ENCODE peak calls at places on chromosomes 4 and X, in nine cellular contexts. J is spleen, P is pancreas, W is thoracic aorta, C is left lung, K is transverse colon, N is stomach, Y is HCT116, T is PC-3. B is an unnamed sample.

GRCh38 chr4:183610613-183611012 is 48.4 kb downstream of the RWDD4 start:
- DNase-seq in J (no peak), P (no peak), W (no peak), C (no peak), K (no peak), N (no peak), Y (no peak), T (no peak), B (no peak)

GRCh38 chrX:13717697-13718483 is 16.5 kb downstream of the TRAPPC2 start:
- DNase-seq in J (no peak), P (no peak), W (no peak), C (no peak), K (no peak), N (no peak), Y (no peak), T (no peak), B (no peak)

GRCh38 chr4:28709821-28710330 is 1849.2 kb downstream of the STIM2 start:
- DNase-seq in J (no peak), P (no peak), W (no peak), C (no peak), K (no peak), N (no peak), Y (no peak), T (peak; percentile 54), B (no peak)

GRCh38 chr4:138449938-138450337 is 207.8 kb upstream of the SLC7A11 start:
- DNase-seq in J (no peak), P (no peak), W (no peak), C (no peak), K (no peak), N (no peak), Y (no peak), T (no peak), B (no peak)

GRCh38 chr4:154491731-154492249 is at the start of gene DCHS2:
- DNase-seq in J (peak; percentile 79), P (peak; percentile 26), W (no peak), C (peak; percentile 68), K (peak; percentile 24), N (no peak), Y (no peak), T (peak; percentile 5), B (no peak)

GRCh38 chr4:24842356-24842755 is 47.0 kb downstream of the SOD3 start:
- DNase-seq in J (no peak), P (no peak), W (no peak), C (no peak), K (peak; percentile 38), N (no peak), Y (no peak), T (no peak), B (no peak)

GRCh38 chrX:110003167-110004156 is 548 bp downstream of the TMEM164 start:
- DNase-seq in J (peak; percentile 85), P (peak; percentile 67), W (no peak), C (peak; percentile 69), K (peak; percentile 20), N (peak; percentile 39), Y (no peak), T (no peak), B (no peak)

GRCh38 chrX:8364369-8365141 is 100.1 kb upstream of the VCX3B start:
- DNase-seq in J (no peak), P (no peak), W (no peak), C (no peak), K (no peak), N (peak; percentile 37), Y (no peak), T (peak; percentile 63), B (no peak)

GRCh38 chr4:19324175-19324574 is 927.5 kb upstream of the SLIT2 start:
- DNase-seq in J (no peak), P (no peak), W (no peak), C (no peak), K (no peak), N (no peak), Y (no peak), T (no peak), B (no peak)

GRCh38 chr4:147837435-147837834 is 105.5 kb downstream of the ARHGAP10 start:
- DNase-seq in J (no peak), P (no peak), W (no peak), C (no peak), K (no peak), N (no peak), Y (no peak), T (peak; percentile 40), B (no peak)

GRCh38 chrX:20265221-20265725 is 1.4 kb downstream of the RPS6KA3 start:
- DNase-seq in J (peak; percentile 80), P (peak; percentile 43), W (peak; percentile 40), C (peak; percentile 82), K (peak; percentile 62), N (peak; percentile 48), Y (peak; percentile 41), T (peak; percentile 63), B (no peak)

GRCh38 chrX:30141966-30142365 is 73.4 kb upstream of the MAGEB2 start:
- DNase-seq in J (no peak), P (no peak), W (no peak), C (no peak), K (no peak), N (no peak), Y (peak; percentile 43), T (peak; percentile 63), B (no peak)

GRCh38 chrX:53990201-53990600 is 54.1 kb downstream of the PHF8 start:
- DNase-seq in J (no peak), P (no peak), W (no peak), C (no peak), K (no peak), N (no peak), Y (no peak), T (no peak), B (no peak)

GRCh38 chr4:180521181-180521580 is 1722.0 kb upstream of the TENM3 start:
- DNase-seq in J (no peak), P (no peak), W (no peak), C (no peak), K (no peak), N (no peak), Y (no peak), T (peak; percentile 11), B (no peak)

GRCh38 chr4:17494258-17494657 is 17.6 kb downstream of the QDPR start:
- DNase-seq in J (no peak), P (no peak), W (no peak), C (no peak), K (no peak), N (no peak), Y (no peak), T (peak; percentile 37), B (no peak)

GRCh38 chr4:70559216-70559830 is 32.7 kb upstream of the AMBN start:
- DNase-seq in J (no peak), P (no peak), W (no peak), C (no peak), K (peak; percentile 28), N (peak; percentile 60), Y (peak; percentile 35), T (peak; percentile 79), B (no peak)

GRCh38 chrX:2689773-2690666 is 1.1 kb upstream of the CD99 start:
- DNase-seq in J (peak; percentile 84), P (peak; percentile 66), W (no peak), C (no peak), K (peak; percentile 81), N (no peak), Y (no peak), T (no peak), B (no peak)

GRCh38 chr4:143728171-143728570 is 27.7 kb upstream of the FREM3 start:
- DNase-seq in J (no peak), P (no peak), W (no peak), C (no peak), K (no peak), N (no peak), Y (no peak), T (no peak), B (no peak)

GRCh38 chr4:5203309-5203708 is 152.0 kb downstream of the STK32B start:
- DNase-seq in J (no peak), P (no peak), W (no peak), C (no peak), K (no peak), N (no peak), Y (no peak), T (no peak), B (no peak)

GRCh38 chr4:1663549-1663948 is 20.6 kb downstream of the FAM53A start:
- DNase-seq in J (no peak), P (no peak), W (no peak), C (no peak), K (no peak), N (no peak), Y (no peak), T (no peak), B (no peak)

GRCh38 chrX:39814391-39814790 is 283.4 kb downstream of the BCOR start:
- DNase-seq in J (peak; percentile 18), P (no peak), W (no peak), C (no peak), K (peak; percentile 27), N (no peak), Y (peak; percentile 15), T (peak; percentile 38), B (no peak)
- TF ChIP-seq CTCF in J (peak; percentile 65), P (no peak), W (no peak), C (no peak), K (peak; percentile 42), N (no peak), Y (peak; percentile 48), T (peak; percentile 68), B (peak; percentile 75)

GRCh38 chrX:72387247-72387646 is 81.5 kb upstream of the CITED1 start:
- DNase-seq in J (no peak), P (no peak), W (no peak), C (no peak), K (no peak), N (no peak), Y (no peak), T (no peak), B (no peak)

GRCh38 chrX:72381439-72382198 is 75.9 kb upstream of the CITED1 start:
- DNase-seq in J (no peak), P (no peak), W (no peak), C (no peak), K (no peak), N (no peak), Y (no peak), T (no peak), B (no peak)

DNA sequence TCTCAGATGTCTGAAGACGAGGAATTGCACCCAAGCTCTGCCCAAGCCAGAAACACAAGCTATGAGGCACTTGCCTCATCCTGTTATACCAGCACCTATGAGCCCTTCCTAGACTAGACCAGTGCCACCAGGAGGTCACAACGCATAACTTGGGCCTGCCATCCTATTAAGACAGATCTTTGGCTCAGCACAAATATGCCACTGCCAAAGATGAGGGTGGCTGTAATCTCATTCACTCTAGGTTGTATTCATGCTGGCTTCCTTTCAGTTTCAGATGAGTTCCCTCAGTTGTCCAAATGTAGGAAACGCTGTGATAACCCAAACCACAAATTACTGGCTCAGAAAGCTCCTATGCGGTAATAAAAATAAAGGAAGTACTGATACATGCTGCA is 76.5 kb upstream of the CITED1 start:
- DNase-seq in J (no peak), P (no peak), W (no peak), C (no peak), K (no peak), N (no peak), Y (no peak), T (no peak), B (no peak)
- TF ChIP-seq CTCF in J (no peak), P (no peak), W (no peak), C (no peak), K (no peak), N (no peak), Y (no peak), T (no peak), B (no peak)

GRCh38 chr4:3480528-3481112 is 17.5 kb downstream of the DOK7 start:
- DNase-seq in J (peak; percentile 93), P (peak; percentile 79), W (no peak), C (peak; percentile 95), K (peak; percentile 76), N (peak; percentile 83), Y (peak; percentile 45), T (peak; percentile 74), B (no peak)
- TF ChIP-seq CTCF in J (peak; percentile 99), P (peak; percentile 100), W (peak; percentile 100), C (peak; percentile 100), K (peak; percentile 99), N (peak; percentile 75), Y (peak; percentile 100), T (peak; percentile 85), B (peak; percentile 99)

GRCh38 chr4:105632599-105632998 is 75.9 kb downstream of the INTS12 start:
- DNase-seq in J (no peak), P (no peak), W (no peak), C (no peak), K (no peak), N (no peak), Y (no peak), T (no peak), B (no peak)
- TF ChIP-seq CTCF in J (no peak), P (no peak), W (no peak), C (no peak), K (no peak), N (no peak), Y (no peak), T (no peak), B (no peak)

B was measured in chondrocyte.